ENCODE peak calls at places on chromosomes 13 and 19, in nine cellular contexts. H is A549, Z is endothelial cell of umbilical vein, M is WTC11, D is HCT116, B is H1, K is K562, P is SK-N-SH, F is HepG2. Q is an unnamed sample.

GRCh38 chr19:58570770-58571574 is 2.2 kb downstream of the MZF1 start:
- DNase-seq in H (no peak), Z (no peak), M (peak; percentile 6), D (no peak), B (no peak), K (no peak), P (no peak), F (no peak), Q (peak; percentile 75)

GRCh38 chr13:101202590-101202989 is 213.7 kb downstream of the NALCN start:
- DNase-seq in H (no peak), Z (no peak), M (peak; percentile 42), D (no peak), B (peak; percentile 23), K (no peak), P (no peak), F (no peak), Q (no peak)

GRCh38 chr19:5681446-5682292 is 842 bp downstream of the HSD11B1L start:
- DNase-seq in H (no peak), Z (no peak), M (no peak), D (no peak), B (no peak), K (no peak), P (no peak), F (no peak), Q (no peak)

GRCh38 chr19:12828494-12828893 is 5.9 kb downstream of the RTBDN start:
- DNase-seq in H (no peak), Z (no peak), M (peak; percentile 91), D (no peak), B (no peak), K (peak; percentile 62), P (peak; percentile 92), F (peak; percentile 40), Q (no peak)

GRCh38 chr13:54599413-54599812 is 1570.8 kb downstream of the OLFM4 start:
- DNase-seq in H (no peak), Z (no peak), M (no peak), D (no peak), B (no peak), K (no peak), P (no peak), F (no peak), Q (no peak)

GRCh38 chr13:50566646-50567045 is 276.8 kb downstream of the DLEU7 start:
- DNase-seq in H (no peak), Z (no peak), M (no peak), D (no peak), B (no peak), K (no peak), P (no peak), F (no peak), Q (no peak)

GRCh38 chr19:48551437-48552302 is at the start of gene SULT2B1:
- DNase-seq in H (peak; percentile 72), Z (no peak), M (no peak), D (no peak), B (no peak), K (no peak), P (peak; percentile 39), F (no peak), Q (peak; percentile 43)

GRCh38 chr13:113406321-113407102 is 42.6 kb upstream of the GRTP1 start:
- DNase-seq in H (no peak), Z (no peak), M (no peak), D (no peak), B (no peak), K (no peak), P (no peak), F (no peak), Q (no peak)

GRCh38 chr19:1859319-1859718 is 4.1 kb downstream of the KLF16 start:
- DNase-seq in H (no peak), Z (no peak), M (no peak), D (no peak), B (no peak), K (no peak), P (no peak), F (no peak), Q (no peak)

GRCh38 chr19:1858412-1859081 is 4.8 kb downstream of the KLF16 start:
- DNase-seq in H (no peak), Z (no peak), M (no peak), D (no peak), B (no peak), K (no peak), P (no peak), F (no peak), Q (no peak)

GRCh38 chr19:1860821-1861598 is 2.4 kb downstream of the KLF16 start:
- DNase-seq in H (no peak), Z (no peak), M (no peak), D (no peak), B (no peak), K (no peak), P (no peak), F (no peak), Q (no peak)

GRCh38 chr19:1861599-1862031 is 1.8 kb downstream of the KLF16 start:
- DNase-seq in H (no peak), Z (no peak), M (no peak), D (no peak), B (no peak), K (no peak), P (no peak), F (no peak), Q (no peak)

DNA sequence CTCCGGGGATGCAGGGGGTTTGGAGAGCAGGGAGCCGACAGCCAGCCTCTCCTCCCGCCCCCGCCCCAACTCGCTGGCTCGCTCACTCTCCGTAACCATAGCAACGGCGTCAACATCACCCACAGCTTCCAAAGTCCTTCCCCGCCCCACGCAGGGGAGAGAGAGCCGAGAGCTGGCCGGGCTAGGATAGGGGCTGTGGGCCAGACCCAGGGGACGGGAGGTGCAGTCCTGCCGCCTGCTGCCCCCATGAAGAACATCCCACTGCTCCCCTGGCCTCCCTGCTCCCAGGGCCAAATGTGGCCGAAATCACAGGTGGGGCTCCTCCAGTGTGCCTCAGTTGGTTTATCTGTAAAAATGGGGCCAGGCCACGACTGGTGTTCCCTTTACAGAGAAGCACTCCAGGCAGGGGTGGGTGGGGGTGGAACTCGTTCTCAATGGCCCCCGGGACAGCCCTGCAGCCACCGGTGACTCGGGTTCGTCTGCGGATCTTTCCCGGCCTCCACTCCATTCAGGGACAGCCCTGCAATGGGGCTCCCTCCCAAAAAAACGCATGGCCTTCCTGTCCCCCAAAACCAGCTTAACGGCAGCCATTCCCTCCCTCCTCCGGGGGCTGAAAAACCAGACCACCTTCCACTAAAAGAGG is 3.1 kb downstream of the KLF16 start:
- DNase-seq in H (no peak), Z (no peak), M (peak; percentile 48), D (no peak), B (no peak), K (peak; percentile 71), P (peak; percentile 76), F (peak; percentile 92), Q (peak; percentile 68)
- TF ChIP-seq MAX in H (no peak), Z (no peak), M (no peak), D (no peak), B (no peak), K (no peak), P (no peak), F (peak; percentile 26), Q (no peak)

GRCh38 chr19:46861691-46862503 is 1.1 kb downstream of the ARHGAP35 start:
- DNase-seq in H (no peak), Z (peak; percentile 33), M (peak; percentile 20), D (no peak), B (no peak), K (no peak), P (no peak), F (no peak), Q (peak; percentile 73)
- TF ChIP-seq MAX in H (no peak), Z (no peak), M (no peak), D (no peak), B (no peak), K (peak; percentile 22), P (no peak), F (no peak), Q (no peak)

GRCh38 chr13:28204043-28204442 is 65.7 kb downstream of the PAN3 start:
- DNase-seq in H (no peak), Z (no peak), M (no peak), D (no peak), B (no peak), K (no peak), P (no peak), F (peak; percentile 32), Q (no peak)

GRCh38 chr13:28199089-28199488 is 60.7 kb downstream of the PAN3 start:
- DNase-seq in H (no peak), Z (no peak), M (no peak), D (no peak), B (no peak), K (no peak), P (no peak), F (no peak), Q (no peak)

GRCh38 chr13:28204690-28205443 is 66.5 kb downstream of the PAN3 start:
- DNase-seq in H (no peak), Z (no peak), M (no peak), D (no peak), B (no peak), K (no peak), P (no peak), F (peak; percentile 5), Q (no peak)
- TF ChIP-seq MAX in H (no peak), Z (no peak), M (no peak), D (no peak), B (no peak), K (no peak), P (no peak), F (no peak), Q (no peak)

DNA sequence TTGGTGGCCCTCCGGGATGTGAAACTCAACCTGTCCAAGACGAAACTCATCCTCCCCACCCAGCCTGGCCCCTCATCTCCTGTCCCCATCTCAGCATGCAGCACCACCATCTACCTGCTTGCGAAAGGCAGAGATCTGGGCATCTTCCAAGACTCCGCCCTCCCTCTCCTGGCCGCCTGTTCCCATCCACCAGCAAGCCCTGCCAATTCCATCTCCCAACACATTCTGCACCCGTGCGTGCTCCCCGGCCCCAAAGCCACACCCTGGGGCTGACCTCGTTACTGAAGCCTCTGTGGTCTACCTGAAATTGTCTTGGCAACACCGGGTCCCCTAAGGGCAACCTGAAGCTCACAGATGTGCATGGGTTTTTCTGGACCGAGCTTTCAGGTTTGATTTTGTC is 13.2 kb upstream of the CAMSAP3 start:
- DNase-seq in H (no peak), Z (no peak), M (no peak), D (no peak), B (no peak), K (no peak), P (no peak), F (no peak), Q (no peak)
- TF ChIP-seq MAX in H (no peak), Z (no peak), M (no peak), D (no peak), B (no peak), K (no peak), P (no peak), F (no peak), Q (no peak)

GRCh38 chr13:24995225-24995804 is 100.6 kb upstream of the PABPC3 start:
- DNase-seq in H (peak; percentile 56), Z (peak; percentile 68), M (peak; percentile 65), D (peak; percentile 77), B (no peak), K (peak; percentile 66), P (peak; percentile 62), F (peak; percentile 75), Q (peak; percentile 88)
- TF ChIP-seq MAX in H (no peak), Z (no peak), M (no peak), D (no peak), B (no peak), K (no peak), P (no peak), F (no peak), Q (no peak)

DNA sequence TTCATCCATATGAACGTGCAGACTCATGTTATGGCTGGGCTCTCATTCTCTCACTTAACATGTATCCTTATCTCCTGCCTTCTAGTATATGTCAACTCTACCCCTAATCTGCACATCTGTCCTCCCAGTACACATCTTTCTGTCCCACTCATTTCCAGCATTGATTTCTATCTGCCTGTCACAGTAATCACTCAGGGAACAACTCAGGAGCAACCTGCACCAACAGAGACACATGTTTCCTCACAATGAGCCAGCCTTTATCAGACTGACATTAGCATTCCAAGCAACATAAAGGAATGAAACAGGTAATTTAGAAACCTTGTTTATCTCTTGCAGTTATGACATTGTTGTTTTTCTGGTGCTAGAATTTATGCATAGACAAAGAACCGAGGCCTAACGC is 17.6 kb upstream of the SLC7A1 start:
- DNase-seq in H (no peak), Z (no peak), M (no peak), D (no peak), B (no peak), K (no peak), P (no peak), F (no peak), Q (no peak)
- TF ChIP-seq MAX in H (no peak), Z (no peak), M (no peak), D (no peak), B (no peak), K (no peak), P (no peak), F (no peak), Q (no peak)